ENCODE peak calls at places on chromosomes 12 and 14, in nine cellular contexts. E is choroid plexus epithelial cell, H is fibroblast of lung, M is kidney epithelial cell, B is HepG2, W is transverse colon, N is OCI-LY7, D is A549, T is cardiac fibroblast. X is an unnamed sample.

GRCh38 chr14:35286707-35287106 is 5.5 kb upstream of the PSMA6 start:
- DNase-seq in B (no peak), H (no peak), W (no peak), D (no peak), N (peak; percentile 40), M (no peak), T (no peak), E (no peak), X (no peak)

GRCh38 chr12:123271182-123271491 is 519 bp downstream of the CDK2AP1 start:
- DNase-seq in B (peak; percentile 31), D (peak; percentile 76), N (peak; percentile 83), W (peak; percentile 81), H (peak; percentile 52), E (peak; percentile 63), M (no peak), T (peak; percentile 52), X (peak; percentile 62)

GRCh38 chr14:63614964-63615363 is 26.7 kb downstream of the WDR89 start:
- DNase-seq in H (peak; percentile 52), W (no peak), N (no peak), M (no peak), B (no peak), T (peak; percentile 71), E (peak; percentile 40), D (no peak), X (peak; percentile 49)

GRCh38 chr12:124450376-124450750 is 117.0 kb downstream of the NCOR2 start:
- DNase-seq in W (no peak), T (no peak), H (no peak), E (no peak), M (no peak), D (no peak), B (no peak), N (no peak), X (no peak)

GRCh38 chr12:12473223-12473622 is 89.4 kb downstream of the DUSP16 start:
- DNase-seq in B (no peak), N (no peak), H (no peak), D (no peak), W (no peak), E (no peak), T (no peak), M (no peak), X (no peak)

GRCh38 chr14:68663385-68664076 is 129.3 kb downstream of the ZFP36L1 start:
- DNase-seq in B (no peak), N (no peak), T (peak; percentile 59), E (no peak), D (no peak), H (peak; percentile 59), M (no peak), W (no peak), X (peak; percentile 52)

GRCh38 chr12:129531004-129531403 is 372.8 kb downstream of the TMEM132D start:
- DNase-seq in M (peak; percentile 37), D (no peak), H (no peak), T (no peak), N (no peak), B (peak; percentile 2), E (peak; percentile 26), W (peak; percentile 87), X (no peak)

GRCh38 chr12:92538970-92539749 is 163.6 kb upstream of the PLEKHG7 start:
- DNase-seq in T (peak; percentile 95), H (peak; percentile 69), D (no peak), E (peak; percentile 72), W (no peak), N (peak; percentile 51), B (no peak), M (peak; percentile 79), X (peak; percentile 77)

GRCh38 chr12:108914031-108914630 is 34.2 kb downstream of the DAO start:
- DNase-seq in H (peak; percentile 22), E (peak; percentile 15), M (no peak), B (no peak), N (no peak), D (no peak), T (peak; percentile 29), W (no peak), X (peak; percentile 2)

GRCh38 chr12:57631566-57632368 is 1.2 kb downstream of the B4GALNT1 start:
- DNase-seq in B (no peak), N (no peak), M (no peak), H (no peak), W (no peak), T (peak; percentile 29), D (no peak), E (no peak), X (no peak)

GRCh38 chr14:76329150-76329881 is 46.6 kb upstream of the ESRRB start:
- DNase-seq in W (no peak), M (no peak), B (no peak), D (no peak), N (no peak), T (no peak), E (no peak), H (no peak), X (no peak)

GRCh38 chr12:13099910-13100609 is 3.4 kb downstream of the GSG1 start:
- DNase-seq in M (no peak), E (no peak), N (no peak), W (no peak), H (peak; percentile 11), T (no peak), D (no peak), B (no peak), X (peak; percentile 27)

GRCh38 chr12:118326971-118327370 is 45.7 kb downstream of the TAOK3 start:
- DNase-seq in H (peak; percentile 41), D (no peak), B (no peak), W (no peak), N (no peak), M (no peak), T (no peak), E (no peak), X (peak; percentile 72)

GRCh38 chr14:74401504-74402241 is 24.3 kb downstream of the SYNDIG1L start:
- DNase-seq in T (no peak), E (no peak), N (peak; percentile 92), M (peak; percentile 12), H (no peak), B (no peak), D (no peak), W (peak; percentile 62), X (peak; percentile 3)

GRCh38 chr12:107053709-107054108 is 39.6 kb downstream of the CRY1 start:
- DNase-seq in D (no peak), W (no peak), H (no peak), T (no peak), N (no peak), E (no peak), M (no peak), B (no peak), X (no peak)

GRCh38 chr12:30963709-30964564 is 37.4 kb downstream of the TSPAN11 start:
- DNase-seq in E (no peak), H (no peak), T (no peak), N (no peak), B (no peak), M (no peak), W (no peak), D (no peak), X (no peak)

GRCh38 chr12:66848967-66849366 is 170.1 kb upstream of the GRIP1 start:
- DNase-seq in E (peak; percentile 8), H (no peak), W (no peak), T (no peak), B (no peak), D (no peak), N (no peak), M (no peak), X (no peak)

GRCh38 chr12:32115404-32116104 is 8.9 kb downstream of the BICD1 start:
- DNase-seq in D (peak; percentile 89), B (no peak), M (peak; percentile 94), W (peak; percentile 63), H (peak; percentile 99), T (peak; percentile 99), E (peak; percentile 100), N (peak; percentile 35), X (peak; percentile 99)

GRCh38 chr14:28952707-28953106 is 186.1 kb downstream of the FOXG1 start:
- DNase-seq in W (no peak), T (no peak), D (no peak), M (no peak), E (no peak), B (no peak), N (no peak), H (no peak), X (no peak)

GRCh38 chr12:25052191-25053020 is 103.5 kb upstream of the BCAT1 start:
- DNase-seq in D (no peak), B (peak; percentile 45), T (peak; percentile 31), H (no peak), M (no peak), N (peak; percentile 95), W (peak; percentile 31), E (peak; percentile 34), X (no peak)

GRCh38 chr14:64569108-64570045 is 19.6 kb downstream of the PPP1R36 start:
- DNase-seq in E (peak; percentile 86), W (peak; percentile 26), M (peak; percentile 57), D (peak; percentile 64), T (peak; percentile 81), N (no peak), H (peak; percentile 77), B (peak; percentile 10), X (peak; percentile 92)

GRCh38 chr12:50246873-50247612 is 36.3 kb downstream of the LIMA1 start:
- DNase-seq in N (no peak), E (peak; percentile 91), B (peak; percentile 59), H (peak; percentile 98), W (peak; percentile 88), D (peak; percentile 69), T (peak; percentile 97), M (peak; percentile 99), X (peak; percentile 94)

GRCh38 chr14:54773171-54774006 is 129.2 kb downstream of the GCH1 start:
- DNase-seq in D (peak; percentile 99), H (peak; percentile 100), N (peak; percentile 37), M (peak; percentile 98), T (peak; percentile 100), W (peak; percentile 80), E (peak; percentile 100), B (peak; percentile 78), X (peak; percentile 100)
- TF ChIP-seq CTCF in D (peak; percentile 63), H (peak; percentile 74), N (peak; percentile 40), M (peak; percentile 65), T (peak; percentile 73), W (peak; percentile 51), E (peak; percentile 84), B (peak; percentile 63), X (peak; percentile 79)

GRCh38 chr12:69608114-69608513 is 2.6 kb downstream of the LRRC10 start:
- DNase-seq in M (no peak), W (no peak), H (no peak), N (no peak), E (peak; percentile 23), D (no peak), B (no peak), T (no peak), X (peak; percentile 12)
- H3K4me3 ChIP-seq in M (no peak overlapping the region), W (no peak overlapping the region), H (no peak overlapping the region), N (no peak overlapping the region), E (no peak overlapping the region), D (no peak overlapping the region), B (no peak overlapping the region), T (no peak overlapping the region), X (no peak overlapping the region)

DNA sequence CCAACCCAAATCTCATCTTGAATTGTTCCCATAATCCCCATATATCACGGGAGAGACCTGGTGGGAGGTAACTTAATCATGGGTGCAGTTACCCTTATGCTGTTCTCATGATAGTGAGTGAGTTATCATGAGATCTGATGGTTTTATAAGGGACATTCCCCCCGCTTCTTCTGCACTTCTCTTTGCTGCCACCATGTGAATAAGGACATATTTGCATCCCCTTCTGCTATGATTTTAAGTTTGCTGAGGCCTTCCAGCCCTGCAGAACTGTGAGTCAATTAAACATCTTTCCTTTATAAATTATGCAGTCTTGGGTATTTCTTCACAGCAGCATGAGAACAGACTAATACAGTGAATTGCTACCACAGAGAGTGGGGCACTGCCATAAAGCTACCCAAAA is 179.1 kb downstream of the LRIG3 start:
- DNase-seq in B (no peak), H (no peak), W (no peak), M (no peak), T (peak; percentile 34), N (no peak), D (no peak), E (no peak), X (no peak)
- TF ChIP-seq CTCF in B (peak; percentile 4), H (no peak), W (no peak), M (no peak), T (peak; percentile 11), N (no peak), D (no peak), E (peak; percentile 31), X (no peak)

GRCh38 chr12:7061138-7061537 is 620 bp downstream of the C1S start:
- DNase-seq in M (no peak), D (no peak), E (no peak), W (no peak), H (no peak), N (no peak), B (no peak), T (no peak), X (no peak)
- H3K4me3 ChIP-seq in M (no peak overlapping the region), D (peak overlapping the region; percentile 15), E (peak overlapping the region; percentile 57), W (peak overlapping the region; percentile 49), H (peak overlapping the region; percentile 59), N (no peak overlapping the region), B (peak overlapping the region; percentile 27), T (peak overlapping the region; percentile 38), X (peak overlapping the region; percentile 59)

X was measured in fibroblast of villous mesenchyme.